ENCODE peak calls at places on chromosomes 4 and X, in seven cellular contexts. Y is IMR-90, M is H1, O is neuronal stem cell, Z is H9, Q is mesendoderm, C is trophoblast cell. E is an unnamed sample.

GRCh38 chr4:152408514-152409327 is 127.2 kb downstream of the FBXW7 start:
- DNase-seq in Y (peak), M (no peak), O (peak), Z (no peak), Q (peak), C (peak), E (peak)

GRCh38 chrX:97057349-97057909 is 173.7 kb downstream of the RPA4 start:
- DNase-seq in Y (no peak), M (no peak), O (no peak), Z (no peak), Q (no peak), C (no peak), E (no peak)

GRCh38 chr4:85815796-85816459 is 341.0 kb downstream of the ARHGAP24 start:
- DNase-seq in Y (no peak), M (no peak), O (no peak), Z (no peak), Q (peak), C (no peak), E (no peak)

GRCh38 chr4:67542076-67542475 is 3.2 kb downstream of the CENPC start:
- DNase-seq in Y (no peak), M (no peak), O (no peak), Z (no peak), Q (no peak), C (no peak), E (no peak)

GRCh38 chr4:66465111-66465510 is 794.8 kb upstream of the EPHA5 start:
- DNase-seq in Y (peak), M (no peak), O (no peak), Z (no peak), Q (no peak), C (no peak), E (peak)

GRCh38 chr4:170805352-170805751 is 715.6 kb upstream of the AADAT start:
- DNase-seq in Y (no peak), M (no peak), O (no peak), Z (peak), Q (no peak), C (no peak), E (no peak)

GRCh38 chrX:40543661-40544328 is 37.0 kb upstream of the ATP6AP2 start:
- DNase-seq in Y (peak), M (no peak), O (peak), Z (no peak), Q (peak), C (peak), E (peak)

GRCh38 chr4:177512646-177513045 is 70.4 kb upstream of the AGA start:
- DNase-seq in Y (no peak), M (no peak), O (no peak), Z (no peak), Q (no peak), C (no peak), E (no peak)

GRCh38 chrX:124033821-124034220 is 72.3 kb downstream of the STAG2 start:
- DNase-seq in Y (peak), M (no peak), O (no peak), Z (no peak), Q (no peak), C (no peak), E (peak)

GRCh38 chr4:7287274-7287917 is 95.1 kb downstream of the SORCS2 start:
- DNase-seq in Y (no peak), M (no peak), O (no peak), Z (no peak), Q (no peak), C (no peak), E (no peak)

GRCh38 chrX:24149346-24150050 is at the start of gene ZFX:
- DNase-seq in Y (peak), M (no peak), O (peak), Z (peak), Q (peak), C (peak), E (peak)

GRCh38 chrX:16144420-16144819 is 21.1 kb downstream of the GRPR start:
- DNase-seq in Y (no peak), M (no peak), O (no peak), Z (no peak), Q (no peak), C (no peak), E (no peak)

GRCh38 chr4:144634978-144635747 is 10.8 kb upstream of the HHIP start:
- DNase-seq in Y (no peak), M (no peak), O (no peak), Z (no peak), Q (no peak), C (no peak), E (no peak)

GRCh38 chrX:14420876-14421275 is 108.5 kb upstream of the GLRA2 start:
- DNase-seq in Y (no peak), M (no peak), O (no peak), Z (no peak), Q (no peak), C (no peak), E (no peak)

GRCh38 chrX:25726539-25726938 is 411.6 kb upstream of the MAGEB18 start:
- DNase-seq in Y (no peak), M (no peak), O (no peak), Z (no peak), Q (peak), C (no peak), E (no peak)

GRCh38 chr4:155248002-155248896 is 39.8 kb downstream of the NPY2R start:
- DNase-seq in Y (no peak), M (peak), O (peak), Z (peak), Q (peak), C (no peak), E (no peak)

GRCh38 chr4:86895692-86896488 is 3.7 kb upstream of the C4orf36 start:
- DNase-seq in Y (peak), M (no peak), O (peak), Z (no peak), Q (peak), C (no peak), E (peak)

GRCh38 chr4:138494931-138495330 is 252.8 kb upstream of the SLC7A11 start:
- DNase-seq in Y (peak), M (peak), O (no peak), Z (peak), Q (peak), C (no peak), E (peak)

GRCh38 chrX:44935640-44936039 is 62.7 kb downstream of the KDM6A start:
- DNase-seq in Y (no peak), M (no peak), O (no peak), Z (no peak), Q (no peak), C (peak), E (no peak)

GRCh38 chr4:3573131-3573530 is 40.9 kb upstream of the LRPAP1 start:
- DNase-seq in Y (no peak), M (no peak), O (no peak), Z (no peak), Q (no peak), C (no peak), E (no peak)
- H3K23ac ChIP-seq in Y (no peak), M (no peak), O (peak), Z (no peak), Q (no peak), C (no peak), E (no peak)

DNA sequence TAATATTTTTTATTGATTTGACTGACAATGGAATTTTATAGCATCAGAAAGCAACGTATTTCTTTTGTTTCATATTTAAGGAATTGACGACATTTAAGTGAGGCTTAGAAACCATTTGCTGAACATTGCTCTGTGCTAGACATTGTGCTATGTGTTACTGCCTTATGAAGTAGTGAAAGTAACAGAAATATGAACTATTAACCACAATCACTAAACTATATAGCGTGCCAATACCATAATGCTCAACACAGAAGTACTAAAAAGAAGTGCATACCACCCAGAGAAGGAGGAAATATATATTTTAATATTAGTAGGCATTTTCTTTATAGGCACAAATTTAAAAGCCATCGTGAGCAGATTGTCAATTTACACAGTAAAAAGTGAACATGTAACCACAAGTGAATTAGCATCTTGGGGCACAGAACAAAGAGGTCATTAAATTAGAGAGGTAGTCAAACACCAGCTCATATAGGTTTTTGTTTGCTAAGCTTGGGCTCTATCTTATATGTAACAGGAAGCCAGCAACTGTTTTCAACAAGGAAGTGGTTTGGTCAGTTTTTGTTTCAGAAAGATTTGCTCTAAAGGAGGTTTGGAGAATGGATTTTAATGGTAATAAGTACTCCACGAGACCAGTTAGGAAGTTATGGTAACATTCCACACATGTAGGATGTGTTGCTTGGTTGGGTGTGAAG is 270.7 kb downstream of the GRXCR1 start:
- DNase-seq in Y (no peak), M (no peak), O (no peak), Z (no peak), Q (peak), C (no peak), E (no peak)
- H3K23ac ChIP-seq in Y (no peak), M (no peak), O (no peak), Z (no peak), Q (no peak), C (no peak), E (no peak)

GRCh38 chr4:182827166-182827565 is 90.0 kb downstream of the DCTD start:
- DNase-seq in Y (no peak), M (no peak), O (no peak), Z (no peak), Q (no peak), C (no peak), E (no peak)
- H3K23ac ChIP-seq in Y (no peak), M (no peak), O (no peak), Z (no peak), Q (no peak), C (no peak), E (no peak)

GRCh38 chr4:187070740-187071139 is 347.1 kb upstream of the FAT1 start:
- DNase-seq in Y (no peak), M (no peak), O (no peak), Z (no peak), Q (no peak), C (no peak), E (no peak)

GRCh38 chr4:187070158-187070557 is 346.5 kb upstream of the FAT1 start:
- DNase-seq in Y (no peak), M (no peak), O (no peak), Z (no peak), Q (no peak), C (no peak), E (no peak)

GRCh38 chr4:187071896-187072295 is 348.2 kb upstream of the FAT1 start:
- DNase-seq in Y (no peak), M (no peak), O (no peak), Z (no peak), Q (no peak), C (no peak), E (no peak)

GRCh38 chr4:187065836-187066235 is 342.2 kb upstream of the FAT1 start:
- DNase-seq in Y (no peak), M (no peak), O (no peak), Z (no peak), Q (no peak), C (no peak), E (no peak)

GRCh38 chr4:187069398-187069797 is 345.7 kb upstream of the FAT1 start:
- DNase-seq in Y (no peak), M (no peak), O (no peak), Z (no peak), Q (no peak), C (no peak), E (no peak)
- H3K23ac ChIP-seq in Y (no peak), M (no peak), O (no peak), Z (no peak), Q (no peak), C (no peak), E (no peak)

E was measured in mesenchymal stem cell.